ENCODE peak calls at places on chromosomes 16 and 17, in four cellular contexts. Z is activated T-helper 1 cell treated with anti-CD3 and anti-CD28 coated beads, Interleukin-2, amount 50 U/mL, for 16 hours; R is naive thymus-derived CD8-positive, alpha-beta T cell; S is left cardiac atrium. K is an unnamed sample.

GRCh38 chr17:17401271-17401781 is 75.5 kb upstream of the MED9 start:
- DNase-seq in S (no peak), Z (no peak), R (no peak), K (no peak)

GRCh38 chr17:65446838-65447526 is 114.5 kb downstream of the AXIN2 start:
- DNase-seq in S (no peak), Z (no peak), R (no peak), K (no peak)

GRCh38 chr16:64590516-64590915 is 531.3 kb downstream of the CDH11 start:
- DNase-seq in R (no peak), Z (no peak), S (no peak), K (no peak)

GRCh38 chr16:89478576-89479221 is 11.7 kb downstream of the ANKRD11 start:
- DNase-seq in Z (no peak), S (no peak), R (no peak), K (no peak)

GRCh38 chr17:47621293-47622178 is 28.2 kb upstream of the KPNB1 start:
- DNase-seq in R (no peak), S (peak; percentile 61), Z (no peak), K (no peak)

GRCh38 chr16:1048442-1049112 is 24.0 kb upstream of the SSTR5 start:
- DNase-seq in S (peak; percentile 75), Z (no peak), R (no peak), K (peak; percentile 30)

GRCh38 chr17:13337864-13338371 is 263.8 kb downstream of the HS3ST3A1 start:
- DNase-seq in R (no peak), Z (no peak), S (no peak), K (peak; percentile 1)

GRCh38 chr16:87963400-87963799 is 12.2 kb downstream of the BANP start:
- DNase-seq in S (no peak), R (peak; percentile 72), Z (peak; percentile 44), K (no peak)

GRCh38 chr17:21058098-21058893 is 15.5 kb upstream of the USP22 start:
- DNase-seq in Z (no peak), R (no peak), S (no peak), K (no peak)

GRCh38 chr16:1102921-1103648 is 7.0 kb upstream of the C1QTNF8 start:
- DNase-seq in Z (peak; percentile 60), R (peak; percentile 77), S (peak; percentile 67), K (no peak)

GRCh38 chr16:76654421-76654820 is 377.2 kb downstream of the CNTNAP4 start:
- DNase-seq in R (no peak), S (no peak), Z (no peak), K (no peak)

GRCh38 chr17:32185875-32186274 is 43.6 kb downstream of the RHOT1 start:
- DNase-seq in Z (no peak), R (no peak), S (no peak), K (no peak)

GRCh38 chr16:12225816-12226480 is 249.4 kb downstream of the SNX29 start:
- DNase-seq in Z (no peak), R (no peak), S (no peak), K (no peak)

K was measured in DMS 273 treated with DMSO at 0.1 percent for 48 hours.